ENCODE peak calls at places on chromosomes 12 and 14, in six cellular contexts. K is HCT116, C is neural progenitor cell, E is GM23338, B is PC-3, X is MM.1S. J is an unnamed sample.

GRCh38 chr14:96501383-96501745 is 818 bp upstream of the PAPOLA start:
- DNase-seq in X (peak; percentile 8), E (no peak), C (no peak), K (no peak), B (peak; percentile 14), J (peak; percentile 5)

GRCh38 chr12:5619628-5620027 is 187.7 kb downstream of the NTF3 start:
- DNase-seq in K (no peak), X (no peak), E (no peak), B (no peak), C (no peak), J (no peak)

GRCh38 chr14:67265131-67265530 is 23.9 kb downstream of the PALS1 start:
- DNase-seq in K (no peak), E (no peak), B (peak; percentile 51), X (no peak), C (no peak), J (peak; percentile 21)

GRCh38 chr14:106044949-106045596 is 518.7 kb downstream of the TMEM121 start:
- DNase-seq in K (peak; percentile 36), B (no peak), E (peak; percentile 8), X (no peak), C (no peak), J (no peak)

GRCh38 chr14:100896369-100897060 is 7.0 kb downstream of the RTL1 start:
- DNase-seq in E (no peak), K (no peak), C (peak; percentile 54), X (no peak), B (no peak), J (no peak)

GRCh38 chr14:90987140-90987539 is 73.3 kb downstream of the RPS6KA5 start:
- DNase-seq in C (no peak), B (peak; percentile 43), X (no peak), K (no peak), E (no peak), J (no peak)

GRCh38 chr14:69643430-69644200 is 32.2 kb downstream of the SUSD6 start:
- DNase-seq in E (no peak), B (peak; percentile 99), C (no peak), X (no peak), K (peak; percentile 75), J (peak; percentile 77)

GRCh38 chr14:103070971-103071542 is 13.0 kb upstream of the LBHD2 start:
- DNase-seq in X (no peak), E (no peak), K (no peak), C (no peak), B (no peak), J (no peak)

GRCh38 chr12:68904351-68904982 is 28.5 kb downstream of the CPM start:
- DNase-seq in X (no peak), E (no peak), K (no peak), C (no peak), B (no peak), J (no peak)

GRCh38 chr14:93234798-93235197 is 27.7 kb downstream of the UBR7 start:
- DNase-seq in C (peak; percentile 13), K (no peak), B (peak; percentile 94), X (no peak), E (no peak), J (no peak)

GRCh38 chr14:56085471-56085870 is 32.7 kb upstream of the PELI2 start:
- DNase-seq in X (no peak), E (no peak), B (peak; percentile 63), C (no peak), K (no peak), J (no peak)

GRCh38 chr12:6891637-6892036 is 13.0 kb upstream of the LRRC23 start:
- DNase-seq in B (no peak), K (no peak), C (no peak), X (no peak), E (no peak), J (no peak)

GRCh38 chr14:50210074-50210473 is 21.3 kb downstream of the SOS2 start:
- DNase-seq in K (no peak), E (no peak), B (no peak), C (no peak), X (no peak), J (no peak)

GRCh38 chr12:106780010-106780625 is 5.6 kb downstream of the RIC8B start:
- DNase-seq in X (no peak), E (no peak), C (no peak), B (peak; percentile 87), K (no peak), J (peak; percentile 32)

GRCh38 chr14:92392726-92393125 is 69.8 kb downstream of the SLC24A4 start:
- DNase-seq in E (no peak), K (no peak), B (no peak), X (no peak), C (no peak), J (no peak)

GRCh38 chr14:103696466-103697071 is 18.7 kb downstream of the XRCC3 start:
- DNase-seq in E (no peak), K (no peak), B (no peak), X (no peak), C (no peak), J (no peak)

GRCh38 chr14:77120771-77121743 is 20.5 kb downstream of the ZDHHC22 start:
- DNase-seq in C (no peak), K (no peak), X (peak; percentile 51), E (no peak), B (no peak), J (no peak)

GRCh38 chr14:72495668-72496067 is 398.2 kb downstream of the DPF3 start:
- DNase-seq in E (no peak), X (no peak), B (peak; percentile 21), C (no peak), K (no peak), J (no peak)

GRCh38 chr14:68261092-68261842 is 441.7 kb downstream of the RAD51B start:
- DNase-seq in C (peak; percentile 83), X (no peak), K (no peak), E (peak; percentile 91), B (no peak), J (no peak)

GRCh38 chr12:92538970-92539749 is 163.6 kb upstream of the PLEKHG7 start:
- DNase-seq in X (peak; percentile 97), K (peak; percentile 47), C (no peak), B (peak; percentile 88), E (no peak), J (peak; percentile 26)

GRCh38 chr14:51118993-51119392 is 24.1 kb upstream of the TRIM9 start:
- DNase-seq in B (no peak), E (no peak), X (no peak), K (no peak), C (no peak), J (no peak)

GRCh38 chr12:27383429-27384260 is 51.0 kb downstream of the BMAL2 start:
- DNase-seq in X (peak; percentile 69), C (peak; percentile 81), E (peak; percentile 91), K (peak; percentile 61), B (peak; percentile 98), J (peak; percentile 79)

DNA sequence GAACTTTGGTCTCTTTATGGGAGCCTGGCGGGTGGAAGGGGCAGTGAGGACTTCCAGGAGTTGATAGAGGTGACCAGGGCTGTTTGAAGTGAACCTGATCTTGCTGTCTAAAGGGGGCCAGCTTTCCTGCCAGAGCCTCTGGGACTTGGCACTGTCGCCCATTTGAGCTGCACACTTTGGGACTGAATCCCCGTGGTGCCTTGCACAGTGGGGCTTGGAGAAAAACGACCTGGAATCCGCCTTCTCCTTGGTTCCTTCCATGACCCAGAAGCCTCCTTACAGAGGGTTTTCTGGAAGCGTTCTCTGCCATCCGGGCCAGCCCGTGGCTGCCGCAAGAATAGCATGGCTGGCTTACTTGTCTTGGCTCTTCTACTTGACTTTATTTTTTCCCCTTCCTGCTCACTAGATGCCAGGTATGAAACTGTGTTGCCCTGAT is 2.0 kb downstream of the RFLNA start:
- DNase-seq in C (no peak), B (no peak), X (no peak), K (no peak), E (no peak), J (no peak)
- TF ChIP-seq EZH2 in C (no peak), B (no peak), X (no peak), K (no peak), E (no peak), J (no peak)

DNA sequence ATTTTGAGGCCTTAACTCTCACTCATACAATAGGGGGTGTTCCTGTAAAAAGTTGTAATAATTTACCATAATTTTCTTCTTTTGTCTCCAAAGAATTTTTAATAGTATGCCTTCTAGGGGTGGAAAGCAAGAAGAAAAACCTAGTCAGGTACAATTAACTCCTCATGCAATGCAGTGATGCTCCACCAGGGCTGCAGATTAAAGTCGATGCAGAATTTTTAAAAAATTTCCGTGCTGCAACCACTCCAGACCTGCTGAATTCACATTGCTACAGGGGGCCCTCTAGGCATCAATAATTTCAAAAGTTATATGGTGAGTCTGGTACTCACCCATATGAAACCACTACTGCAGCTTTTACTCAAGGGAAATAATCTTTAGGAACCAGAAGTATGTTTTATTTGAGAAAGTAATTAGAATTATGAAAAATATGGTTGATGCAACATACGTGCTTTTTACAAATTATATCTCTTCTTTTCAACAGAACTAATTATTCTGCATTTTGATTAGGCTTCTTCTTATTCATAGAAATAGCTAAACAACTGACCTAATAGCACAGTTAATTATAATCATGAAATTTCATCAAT is 353.2 kb downstream of the BCAT1 start:
- DNase-seq in B (no peak), X (no peak), K (no peak), E (peak; percentile 62), C (no peak), J (peak; percentile 6)
- TF ChIP-seq EZH2phosphoT487 in B (no peak), X (no peak), K (no peak), E (no peak), C (no peak), J (no peak)

GRCh38 chr12:2693204-2693860 is 101.4 kb upstream of the FKBP4 start:
- DNase-seq in K (peak; percentile 8), B (no peak), C (peak; percentile 42), X (no peak), E (peak; percentile 71), J (no peak)
- TF ChIP-seq CTCF in K (peak; percentile 32), B (no peak), C (peak; percentile 26), X (no peak), E (peak; percentile 12), J (no peak)

GRCh38 chr12:132190834-132191500 is 46.7 kb downstream of the NOC4L start:
- DNase-seq in B (no peak), C (no peak), E (no peak), X (no peak), K (no peak), J (no peak)

GRCh38 chr12:132188451-132189298 is 44.4 kb downstream of the NOC4L start:
- DNase-seq in X (no peak), E (peak; percentile 34), B (no peak), C (no peak), K (no peak), J (no peak)

GRCh38 chr12:132191715-132192553 is 47.7 kb downstream of the NOC4L start:
- DNase-seq in X (no peak), C (no peak), K (no peak), B (no peak), E (no peak), J (no peak)

GRCh38 chr12:132189378-132190011 is 45.2 kb downstream of the NOC4L start:
- DNase-seq in X (no peak), B (peak; percentile 97), E (peak; percentile 73), C (peak; percentile 86), K (peak; percentile 87), J (peak; percentile 93)

DNA sequence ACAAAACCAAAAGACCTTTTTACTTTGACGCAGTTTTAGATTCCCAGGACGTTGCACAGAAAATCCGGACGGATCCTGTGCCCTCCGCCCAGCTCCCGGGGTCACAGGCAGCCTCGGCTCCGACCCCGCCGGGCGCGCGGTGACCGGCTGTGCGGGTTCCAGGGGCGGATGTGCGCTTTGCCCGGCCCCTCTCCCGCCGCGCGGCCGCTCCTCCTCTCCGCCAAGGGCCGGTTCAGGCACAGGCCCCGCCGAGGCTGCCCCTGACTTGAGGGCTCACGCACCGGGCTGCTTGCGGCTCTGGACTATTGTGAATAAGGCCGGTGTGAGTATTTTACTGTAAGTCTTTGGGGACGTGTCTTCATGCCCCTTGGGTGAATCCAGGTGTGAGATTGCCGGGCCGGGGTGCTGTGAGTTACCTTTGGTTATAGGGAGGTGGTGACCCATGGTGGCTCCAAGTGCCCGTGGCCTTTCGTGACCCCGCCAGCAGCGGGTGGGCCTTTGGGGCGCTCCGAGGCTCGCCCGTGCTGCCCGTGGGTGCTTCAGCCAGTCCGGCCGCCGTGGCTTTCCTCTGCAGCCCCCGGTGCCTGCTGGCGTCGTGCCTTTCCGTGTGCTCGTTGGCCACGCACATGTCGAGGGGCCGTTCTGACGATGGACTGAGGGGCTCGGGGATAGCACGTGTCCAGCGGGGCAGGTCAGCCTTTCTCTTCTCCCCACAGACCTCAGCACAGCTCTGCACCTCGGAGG is 45.9 kb downstream of the NOC4L start:
- DNase-seq in C (peak; percentile 67), K (no peak), E (peak; percentile 78), X (no peak), B (no peak), J (peak; percentile 54)
- TF ChIP-seq EZH2 in C (peak; percentile 80), K (no peak), E (peak; percentile 52), X (no peak), B (no peak), J (no peak)